ENCODE peak calls at places on chromosomes 13 and 19, in four cellular contexts. O is choroid plexus epithelial cell, Z is left lung, S is cardiac muscle cell. A is an unnamed sample.

GRCh38 chr19:5987077-5987818 is 9.3 kb upstream of the RANBP3 start:
- DNase-seq in O (peak), Z (peak), S (peak), A (peak)

GRCh38 chr19:12701596-12702282 is 5.3 kb upstream of the FBXW9 start:
- DNase-seq in O (no peak), Z (no peak), S (no peak), A (no peak)

GRCh38 chr13:73162912-73163911 is 104.4 kb downstream of the KLF5 start:
- DNase-seq in O (no peak), Z (no peak), S (no peak), A (no peak)

GRCh38 chr19:36032251-36033104 is at the start of gene CLIP3:
- DNase-seq in O (peak), Z (peak), S (peak), A (no peak)

GRCh38 chr13:42110410-42111155 is 62.1 kb downstream of the DGKH start:
- DNase-seq in O (peak), Z (no peak), S (peak), A (no peak)

GRCh38 chr13:99949657-99950413 is 21.7 kb downstream of the ZIC5 start:
- DNase-seq in O (peak), Z (no peak), S (no peak), A (no peak)

GRCh38 chr19:1163934-1164683 is 10.0 kb downstream of the SBNO2 start:
- DNase-seq in O (no peak), Z (no peak), S (no peak), A (no peak)

GRCh38 chr19:38949580-38950367 is 19.0 kb downstream of the MRPS12 start:
- DNase-seq in O (peak), Z (peak), S (peak), A (peak)

GRCh38 chr19:34131100-34131499 is 41.2 kb upstream of the LSM14A start:
- DNase-seq in O (no peak), Z (no peak), S (no peak), A (no peak)

GRCh38 chr13:28573595-28574373 is 78.9 kb upstream of the FLT1 start:
- DNase-seq in O (no peak), Z (peak), S (no peak), A (no peak)

GRCh38 chr13:110280231-110280813 is 26.6 kb downstream of the COL4A1 start:
- DNase-seq in O (no peak), Z (no peak), S (no peak), A (no peak)

GRCh38 chr13:100394005-100394695 is 194.4 kb downstream of the GGACT start:
- DNase-seq in O (peak), Z (no peak), S (no peak), A (no peak)

GRCh38 chr13:114107686-114108081 is 24.7 kb downstream of the RASA3 start:
- DNase-seq in O (peak), Z (peak), S (no peak), A (no peak)

GRCh38 chr13:49821216-49821820 is 28.8 kb upstream of the KPNA3 start:
- DNase-seq in O (no peak), Z (no peak), S (no peak), A (no peak)

GRCh38 chr19:44552324-44552723 is 22.8 kb upstream of the CEACAM20 start:
- DNase-seq in O (peak), Z (no peak), S (peak), A (no peak)
- TF ChIP-seq CTCF in O (peak), Z (peak), S (peak), A (no peak)

GRCh38 chr19:40217921-40218890 is at the start of gene TTC9B:
- DNase-seq in O (peak), Z (no peak), S (peak), A (no peak)

GRCh38 chr19:40216013-40216776 is 2.0 kb downstream of the TTC9B start:
- DNase-seq in O (no peak), Z (no peak), S (no peak), A (no peak)

GRCh38 chr19:40216777-40217026 is 1.5 kb downstream of the TTC9B start:
- DNase-seq in O (no peak), Z (no peak), S (no peak), A (no peak)

GRCh38 chr19:40214936-40215335 is 3.2 kb downstream of the TTC9B start:
- DNase-seq in O (no peak), Z (no peak), S (no peak), A (no peak)

GRCh38 chr19:40217027-40217810 is 965 bp downstream of the TTC9B start:
- DNase-seq in O (no peak), Z (peak), S (peak), A (peak)
- TF ChIP-seq CTCF in O (peak), Z (no peak), S (peak), A (peak)

DNA sequence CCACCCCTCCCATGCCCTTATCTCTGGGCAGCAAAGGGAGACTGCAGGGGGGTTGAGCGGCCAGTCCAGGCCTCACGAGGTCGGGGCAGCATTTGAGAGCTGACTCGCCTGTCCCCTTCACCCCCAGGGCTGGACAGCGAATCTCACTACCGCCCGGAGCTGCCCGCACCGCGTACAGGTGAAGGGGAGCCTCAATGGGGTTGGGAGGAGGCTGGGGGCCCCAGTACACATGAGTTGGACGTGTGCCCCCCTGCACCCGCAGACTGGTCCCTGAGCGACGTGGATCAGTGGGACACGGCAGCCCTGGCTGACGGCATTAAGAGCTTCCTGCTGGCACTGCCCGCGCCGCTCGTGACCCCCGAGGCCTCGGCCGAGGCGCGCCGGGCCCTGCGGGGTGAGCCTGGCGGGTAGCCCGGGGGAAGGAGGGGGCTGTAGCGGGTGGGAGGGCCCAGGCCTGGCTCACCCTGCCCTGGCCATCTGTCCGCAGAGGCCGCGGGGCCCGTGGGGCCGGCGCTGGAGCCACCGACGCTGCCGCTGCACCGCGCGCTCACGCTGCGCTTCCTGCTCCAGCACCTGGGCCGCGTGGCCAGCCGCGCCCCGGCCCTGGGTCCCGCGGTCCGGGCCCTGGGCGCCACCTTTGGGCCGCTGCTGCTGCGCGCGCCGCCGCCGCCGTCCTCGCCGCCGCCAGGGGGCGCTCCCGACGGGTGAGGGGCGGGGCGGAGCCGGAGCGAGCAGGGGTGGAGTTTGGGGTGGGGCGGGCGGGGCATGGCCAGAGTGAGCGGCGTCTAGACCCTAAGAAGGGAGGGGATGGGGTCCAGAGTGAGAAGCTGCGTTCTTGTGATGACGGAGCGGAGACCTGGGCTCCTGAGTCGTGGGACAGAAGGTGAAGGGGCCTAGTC is 8.1 kb downstream of the PIK3R2 start:
- DNase-seq in O (peak), Z (peak), S (peak), A (peak)
- TF ChIP-seq CTCF in O (peak), Z (peak), S (peak), A (no peak)

GRCh38 chr19:8321067-8321759 is at the start of the genes NDUFA7 and RPS28:
- DNase-seq in O (peak), Z (peak), S (peak), A (peak)
- TF ChIP-seq CTCF in O (no peak), Z (peak), S (peak), A (no peak)